ENCODE peak calls at places on chromosomes 12 and 14, in four cellular contexts. O is HCT116, E is Panc1, M is HepG2. I is an unnamed sample.

GRCh38 chr14:23021479-23021878 is 11.5 kb upstream of the C14orf93 start:
- DNase-seq in M (no peak), O (no peak), E (no peak), I (no peak)

GRCh38 chr12:1995205-1995896 is 8.9 kb downstream of the DCP1B start:
- DNase-seq in M (no peak), E (no peak), O (no peak), I (no peak)

GRCh38 chr14:104284636-104285482 is 146.5 kb downstream of the KIF26A start:
- DNase-seq in M (no peak), E (no peak), O (no peak), I (peak; percentile 16)

GRCh38 chr14:69247691-69248440 is 12.1 kb upstream of the GALNT16 start:
- DNase-seq in M (no peak), O (no peak), E (no peak), I (no peak)

GRCh38 chr14:105199093-105199492 is 18.0 kb upstream of the NUDT14 start:
- DNase-seq in E (no peak), M (no peak), O (no peak), I (no peak)

GRCh38 chr14:104435147-104436046 is 144.2 kb upstream of the C14orf180 start:
- DNase-seq in O (no peak), E (no peak), M (no peak), I (no peak)

GRCh38 chr12:104359216-104359615 is 55.7 kb downstream of the EID3 start:
- DNase-seq in M (no peak), E (no peak), O (no peak), I (no peak)

GRCh38 chr12:106315523-106315922 is 13.0 kb downstream of the TCP11L2 start:
- DNase-seq in M (no peak), O (no peak), E (no peak), I (no peak)

DNA sequence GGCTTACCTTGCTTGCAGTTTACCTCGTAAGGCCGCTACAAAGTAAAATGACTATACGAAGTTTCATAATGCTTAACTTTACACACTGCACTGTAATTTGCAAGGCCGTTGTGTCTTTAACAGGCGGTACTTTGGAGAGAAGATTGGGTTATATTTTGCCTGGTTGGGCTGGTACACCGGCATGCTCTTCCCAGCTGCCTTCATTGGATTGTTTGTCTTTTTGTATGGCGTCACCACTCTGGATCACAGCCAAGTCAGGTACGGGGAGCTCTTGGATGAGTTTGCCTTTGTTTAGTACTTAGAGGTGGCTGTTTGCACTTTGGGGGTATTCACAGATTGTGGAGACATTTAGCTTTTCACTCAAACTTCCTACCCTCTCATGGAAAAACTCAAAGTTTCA is 167.8 kb downstream of the SLC5A8 start:
- DNase-seq in E (no peak), O (no peak), M (peak; percentile 23), I (no peak)
- TF ChIP-seq SIN3A in E (no peak), O (no peak), M (no peak), I (no peak)

DNA sequence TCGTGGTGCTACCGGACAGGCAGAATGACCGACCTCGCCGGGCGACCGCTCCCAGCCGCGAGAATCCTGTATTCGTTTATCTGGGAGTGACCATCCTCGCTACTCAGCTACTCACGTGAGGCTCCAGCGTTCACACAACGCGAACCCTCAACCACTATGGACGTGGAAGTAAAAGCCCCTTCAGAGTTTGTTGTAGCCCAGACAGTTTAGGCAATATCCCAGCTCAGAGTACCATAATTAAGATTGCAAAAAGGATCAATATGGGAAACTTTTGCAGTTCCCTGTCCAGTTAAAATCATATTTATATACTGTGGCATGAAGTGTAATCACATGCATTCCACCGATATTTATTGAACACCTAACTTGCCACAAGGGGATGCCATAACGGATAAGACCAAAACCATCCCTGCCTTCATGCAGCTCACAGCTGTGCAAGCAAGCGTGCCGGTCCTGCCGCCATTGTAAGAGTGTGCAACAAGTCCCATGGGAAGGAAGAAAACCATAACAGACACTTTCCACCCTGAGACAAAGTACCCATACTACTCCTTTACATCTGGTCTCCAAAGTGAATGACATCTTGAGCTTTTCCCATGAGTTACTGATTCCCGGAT is 938 bp upstream of the MAX start:
- DNase-seq in O (no peak), M (peak; percentile 24), E (no peak), I (peak; percentile 23)
- TF ChIP-seq SIN3A in O (no peak), M (no peak), E (no peak), I (no peak)

GRCh38 chr12:124624823-124625222 is 57.4 kb upstream of the NCOR2 start:
- DNase-seq in E (no peak), M (no peak), O (no peak), I (no peak)

GRCh38 chr12:124629117-124629516 is 61.7 kb upstream of the NCOR2 start:
- DNase-seq in E (no peak), O (no peak), M (no peak), I (no peak)

GRCh38 chr12:124623344-124623885 is 56.0 kb upstream of the NCOR2 start:
- DNase-seq in O (no peak), M (no peak), E (no peak), I (no peak)

GRCh38 chr12:124626841-124627502 is 59.6 kb upstream of the NCOR2 start:
- DNase-seq in M (no peak), E (no peak), O (no peak), I (no peak)

DNA sequence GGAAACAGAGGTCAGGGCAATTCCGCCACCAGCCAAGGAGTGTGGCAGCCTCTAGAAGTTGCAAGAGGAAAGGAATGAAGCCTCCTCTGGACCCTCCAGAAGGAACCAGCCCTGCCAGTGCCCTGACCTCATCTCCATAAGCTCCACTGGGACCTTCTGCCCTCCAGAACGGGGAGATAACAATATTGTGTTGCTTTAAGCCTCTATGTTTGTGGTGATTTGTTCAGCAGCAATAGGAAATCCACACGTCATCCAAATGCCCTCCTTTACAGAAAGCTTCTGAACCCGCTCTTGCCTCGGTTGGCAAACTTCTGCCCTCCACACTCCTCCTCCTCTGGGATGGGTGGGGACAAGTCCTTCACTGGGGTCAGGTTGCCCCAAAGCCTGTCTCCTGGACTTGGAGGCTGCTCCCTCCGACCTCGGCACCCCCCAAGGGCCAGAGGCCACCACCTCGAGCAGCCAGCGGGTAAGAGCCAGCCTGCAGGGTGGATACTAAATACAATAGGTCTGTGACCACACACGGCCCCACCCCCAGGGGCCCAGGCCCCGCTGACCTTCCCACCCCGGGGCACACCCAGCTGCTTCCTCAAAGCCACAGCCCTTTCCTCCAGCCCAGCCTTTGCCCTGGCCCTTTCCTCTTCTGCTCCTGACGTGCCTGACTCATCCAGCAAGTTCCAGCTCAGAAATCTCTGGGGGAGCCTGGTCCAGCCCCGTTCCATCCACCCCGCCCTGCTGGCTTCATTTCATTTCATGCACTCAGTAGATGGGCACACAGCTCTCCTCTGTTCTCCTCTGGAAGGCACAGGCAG is 58.7 kb upstream of the NCOR2 start:
- DNase-seq in M (peak; percentile 16), O (no peak), E (no peak), I (no peak)
- TF ChIP-seq SIN3A in M (no peak), O (no peak), E (no peak), I (no peak)

GRCh38 chr14:76467843-76468242 is 91.9 kb downstream of the ESRRB start:
- DNase-seq in M (no peak), E (no peak), O (no peak), I (no peak)

GRCh38 chr14:76472199-76472723 is 96.3 kb downstream of the ESRRB start:
- DNase-seq in E (no peak), O (no peak), M (no peak), I (no peak)

DNA sequence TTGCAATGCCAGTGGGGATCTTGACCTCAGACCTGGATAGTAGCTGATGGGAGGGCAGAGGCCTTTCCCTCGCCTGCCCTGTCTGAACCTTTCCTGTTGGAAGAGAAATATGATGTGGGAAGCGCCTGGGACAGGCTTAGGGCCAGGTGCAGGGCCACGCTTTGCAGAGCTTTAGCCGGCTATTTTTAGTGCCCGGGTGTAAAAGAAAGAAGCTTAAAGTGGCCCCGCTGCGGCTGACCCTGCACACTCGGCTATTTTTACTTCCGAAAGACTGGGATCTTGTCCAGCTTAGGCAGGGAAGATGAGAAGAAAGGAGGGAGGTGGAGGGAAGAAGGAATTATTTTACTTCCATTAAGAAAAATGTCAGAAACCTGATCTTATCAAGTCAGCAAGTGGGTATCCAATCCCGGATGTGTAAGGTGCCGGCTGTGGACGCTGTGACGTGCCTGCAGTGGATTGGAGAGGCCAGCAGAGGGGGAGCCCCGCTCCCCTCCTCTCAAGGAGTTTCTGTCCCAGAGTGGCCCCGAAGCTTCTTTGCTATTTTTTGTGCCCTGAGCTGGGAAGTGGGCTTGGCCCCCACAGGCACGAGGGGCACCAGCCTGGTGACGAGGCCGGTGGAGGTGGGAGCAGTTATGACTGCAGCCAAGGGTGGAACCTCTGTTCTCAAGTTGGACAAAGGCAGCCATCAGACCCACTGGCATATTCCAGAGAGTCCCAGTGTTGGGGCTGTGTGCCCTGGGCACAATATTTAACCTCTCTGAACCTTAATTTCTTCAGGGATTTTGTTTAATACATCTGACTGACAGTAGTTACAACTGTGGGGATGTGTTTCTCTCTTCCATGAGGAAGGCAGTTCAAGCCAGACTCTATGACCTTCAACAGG is 97.7 kb downstream of the ESRRB start:
- DNase-seq in M (no peak), E (no peak), O (no peak), I (no peak)
- TF ChIP-seq SIN3A in M (no peak), E (no peak), O (no peak), I (no peak)